ENCODE peak calls at places on chromosomes 5 and 9, in ten cellular contexts. G is left lung, R is A549, V is dorsolateral prefrontal cortex, U is adrenal gland, X is stomach, Q is nephron progenitor cell, J is astrocyte of the spinal cord, Y is esophagus muscularis mucosa, S is foreskin fibroblast. O is an unnamed sample.

GRCh38 chr5:172598251-172599203 is 42.5 kb upstream of the NEURL1B start:
- DNase-seq in U (no peak), R (no peak), Y (no peak), Q (no peak), G (no peak), J (no peak), V (no peak), X (no peak), S (no peak), O (no peak)

GRCh38 chr5:1485320-1486118 is 38.2 kb downstream of the LPCAT1 start:
- DNase-seq in Q (no peak), Y (no peak), V (no peak), U (no peak), G (peak; percentile 61), X (no peak), J (no peak), R (no peak), S (no peak), O (no peak)

GRCh38 chr5:149206524-149207141 is 65.0 kb upstream of the AFAP1L1 start:
- DNase-seq in Q (no peak), X (no peak), S (no peak), V (no peak), U (no peak), G (no peak), J (no peak), Y (no peak), R (no peak), O (no peak)

GRCh38 chr9:120711841-120712538 is 2.3 kb downstream of the MEGF9 start:
- DNase-seq in G (peak; percentile 43), Q (no peak), U (no peak), V (no peak), X (no peak), Y (no peak), S (no peak), J (no peak), R (no peak), O (no peak)

GRCh38 chr9:73081979-73082657 is 69.5 kb upstream of the ANXA1 start:
- DNase-seq in R (peak; percentile 49), V (no peak), U (peak; percentile 21), J (peak; percentile 57), X (no peak), G (no peak), S (peak; percentile 78), Y (no peak), Q (peak; percentile 17), O (peak; percentile 22)

GRCh38 chr5:8417316-8418048 is 548.5 kb downstream of the MTRR start:
- DNase-seq in Y (no peak), V (no peak), S (peak; percentile 3), Q (no peak), J (no peak), U (no peak), G (no peak), X (no peak), R (no peak), O (no peak)

GRCh38 chr5:109100971-109101370 is 308.8 kb downstream of the PJA2 start:
- DNase-seq in G (no peak), U (no peak), S (peak; percentile 39), V (no peak), Q (no peak), X (no peak), Y (no peak), J (no peak), R (no peak), O (no peak)

GRCh38 chr9:94922691-94923107 is 196.2 kb downstream of the AOPEP start:
- DNase-seq in Y (no peak), S (peak; percentile 49), V (no peak), Q (no peak), J (no peak), X (no peak), R (no peak), G (no peak), U (no peak), O (no peak)

GRCh38 chr5:131496400-131496713 is 138.7 kb downstream of the RAPGEF6 start:
- DNase-seq in R (no peak), Y (no peak), X (no peak), S (no peak), G (no peak), V (no peak), Q (no peak), U (no peak), J (no peak), O (no peak)

GRCh38 chr5:85893996-85894395 is 723.7 kb upstream of the COX7C start:
- DNase-seq in R (no peak), J (no peak), Y (no peak), X (no peak), Q (no peak), V (no peak), S (no peak), U (no peak), G (no peak), O (no peak)

GRCh38 chr5:121872846-121873245 is 21.2 kb downstream of the FTMT start:
- DNase-seq in V (no peak), S (no peak), X (no peak), G (no peak), Y (no peak), R (no peak), U (no peak), J (no peak), Q (no peak), O (no peak)

GRCh38 chr5:121867403-121867802 is 15.7 kb downstream of the FTMT start:
- DNase-seq in R (no peak), S (no peak), X (no peak), V (no peak), Q (no peak), Y (no peak), J (no peak), U (no peak), G (no peak), O (no peak)

GRCh38 chr5:121873409-121873808 is 21.7 kb downstream of the FTMT start:
- DNase-seq in J (no peak), G (no peak), Q (no peak), Y (no peak), S (no peak), X (no peak), U (no peak), V (no peak), R (no peak), O (no peak)

DNA sequence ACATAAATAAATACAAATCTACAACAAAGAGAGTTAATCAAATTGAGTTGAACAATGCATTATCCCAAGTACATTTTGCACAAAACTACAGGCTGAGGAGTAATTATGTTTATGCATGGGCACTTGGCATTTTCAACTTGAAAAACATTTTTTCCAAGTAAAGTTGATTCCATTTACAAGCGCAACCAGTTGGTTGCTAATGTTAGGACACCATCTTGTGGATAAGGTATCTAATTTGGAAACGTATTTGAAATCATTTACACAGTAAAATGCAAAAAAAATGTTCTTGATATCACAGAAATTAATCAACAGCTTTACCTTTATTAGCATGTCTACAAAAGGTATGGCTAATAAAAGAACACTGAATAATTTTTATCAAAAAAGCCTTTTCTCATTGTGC is 18.8 kb downstream of the FTMT start:
- DNase-seq in X (no peak), V (no peak), Q (no peak), U (no peak), S (peak; percentile 47), G (no peak), R (no peak), J (peak; percentile 40), Y (no peak), O (no peak)
- TF ChIP-seq CTCF in X (no peak), V (peak; percentile 40), Q (no peak), U (no peak), S (no peak), G (peak; percentile 12), R (peak; percentile 50), J (peak; percentile 11), Y (no peak), O (no peak)

GRCh38 chr5:62587737-62588136 is 9.1 kb downstream of the LRRC70 start:
- DNase-seq in Q (no peak), G (no peak), X (no peak), J (no peak), U (peak; percentile 18), Y (no peak), S (peak; percentile 60), R (no peak), V (no peak), O (no peak)

GRCh38 chr5:62588668-62589067 is 10.0 kb downstream of the LRRC70 start:
- DNase-seq in U (peak; percentile 40), S (no peak), J (no peak), Q (no peak), V (no peak), X (no peak), G (no peak), Y (no peak), R (no peak), O (no peak)

GRCh38 chr5:62592558-62592957 is 13.9 kb downstream of the LRRC70 start:
- DNase-seq in Y (no peak), Q (no peak), J (no peak), S (no peak), X (no peak), U (no peak), V (no peak), G (no peak), R (no peak), O (no peak)

GRCh38 chr5:62590396-62590795 is 11.8 kb downstream of the LRRC70 start:
- DNase-seq in V (no peak), Y (no peak), J (no peak), R (no peak), G (no peak), X (no peak), U (no peak), S (no peak), Q (no peak), O (no peak)

GRCh38 chr5:62589504-62589903 is 10.9 kb downstream of the LRRC70 start:
- DNase-seq in R (no peak), X (no peak), G (no peak), J (no peak), U (no peak), Y (no peak), Q (no peak), S (no peak), V (no peak), O (no peak)
- TF ChIP-seq CTCF in R (no peak), X (no peak), G (no peak), J (no peak), U (no peak), Y (no peak), Q (no peak), S (no peak), V (no peak), O (no peak)

DNA sequence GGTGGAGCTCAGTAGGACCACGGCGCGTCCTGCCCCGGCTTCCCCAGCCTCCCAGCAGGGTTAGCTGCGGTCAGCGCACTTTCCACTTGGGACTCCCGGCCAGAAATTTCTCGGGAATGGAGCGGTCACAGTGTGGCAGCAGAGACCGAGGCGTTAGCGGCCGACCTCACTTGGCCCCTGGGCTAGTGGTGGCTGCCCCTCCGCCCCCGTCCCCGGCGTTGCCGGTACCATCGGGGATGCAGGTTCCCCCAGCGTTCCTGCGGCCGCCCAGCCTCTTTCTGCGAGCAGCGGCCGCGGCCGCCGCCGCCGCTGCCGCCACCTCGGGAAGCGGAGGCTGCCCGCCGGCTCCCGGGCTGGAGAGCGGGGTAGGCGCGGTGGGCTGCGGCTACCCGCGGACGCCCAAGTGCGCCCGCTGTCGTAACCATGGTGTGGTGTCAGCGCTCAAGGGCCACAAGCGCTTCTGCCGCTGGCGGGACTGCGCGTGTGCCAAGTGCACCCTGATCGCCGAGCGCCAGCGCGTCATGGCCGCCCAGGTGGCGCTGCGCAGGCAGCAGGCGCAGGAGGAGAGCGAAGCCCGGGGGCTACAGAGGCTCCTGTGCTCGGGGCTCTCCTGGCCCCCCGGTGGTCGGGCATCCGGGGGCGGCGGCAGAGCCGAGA is 454 bp downstream of the DMRTA1 start:
- DNase-seq in Q (peak; percentile 82), G (peak; percentile 88), Y (no peak), R (peak; percentile 72), X (peak; percentile 69), J (peak; percentile 38), U (peak; percentile 21), S (peak; percentile 53), V (peak; percentile 20), O (peak; percentile 72)
- TF ChIP-seq CTCF in Q (peak; percentile 31), G (no peak), Y (no peak), R (peak; percentile 53), X (no peak), J (peak; percentile 27), U (no peak), S (no peak), V (peak; percentile 40), O (no peak)

GRCh38 chr5:81854485-81854884 is 103.6 kb upstream of the SSBP2 start:
- DNase-seq in V (no peak), U (no peak), G (no peak), Y (no peak), Q (no peak), J (no peak), X (no peak), S (peak; percentile 28), R (no peak), O (no peak)
- TF ChIP-seq CTCF in V (peak; percentile 53), U (no peak), G (peak; percentile 17), Y (no peak), Q (no peak), J (peak; percentile 12), X (no peak), S (peak; percentile 19), R (peak; percentile 17), O (no peak)

O was measured in endothelial cell.